ENCODE peak calls at places on chromosomes 1 and 21, in nine cellular contexts. Q, M, E, A, V, X, R, O and K are unnamed samples.

GRCh38 chr1:156815851-156816536 is 654 bp downstream of the SH2D2A start:
- DNase-seq in V (no peak), Q (no peak), E (peak; percentile 57), O (peak; percentile 52), R (no peak), X (no peak), M (no peak), A (no peak), K (no peak)

GRCh38 chr1:96865731-96866684 is 144.4 kb downstream of the PTBP2 start:
- DNase-seq in A (no peak), M (peak; percentile 27), X (no peak), R (peak; percentile 81), O (peak; percentile 82), E (no peak), Q (no peak), V (no peak), K (peak; percentile 97)

GRCh38 chr1:59738591-59739015 is 76.1 kb upstream of the HOOK1 start:
- DNase-seq in A (no peak), R (peak; percentile 12), M (peak; percentile 52), V (no peak), Q (no peak), X (no peak), O (no peak), E (no peak), K (peak; percentile 70)

GRCh38 chr1:93768380-93768863 is 86.8 kb upstream of the BCAR3 start:
- DNase-seq in Q (no peak), E (no peak), O (no peak), M (no peak), X (no peak), A (no peak), V (no peak), R (no peak), K (no peak)

GRCh38 chr21:35470522-35470921 is 421.4 kb upstream of the RUNX1 start:
- DNase-seq in A (no peak), Q (no peak), E (no peak), M (no peak), V (no peak), X (no peak), R (no peak), O (no peak), K (no peak)

GRCh38 chr1:39170731-39171375 is 33.6 kb upstream of the MACF1 start:
- DNase-seq in V (no peak), M (no peak), A (no peak), Q (no peak), X (no peak), R (no peak), O (no peak), E (no peak), K (no peak)

GRCh38 chr1:200378096-200378495 is 31.7 kb downstream of the ZNF281 start:
- DNase-seq in A (no peak), V (no peak), R (no peak), X (no peak), E (no peak), O (no peak), M (no peak), Q (no peak), K (no peak)

GRCh38 chr1:240575976-240576666 is 35.8 kb downstream of the GREM2 start:
- DNase-seq in X (no peak), O (no peak), M (no peak), R (no peak), A (no peak), V (no peak), E (no peak), Q (no peak), K (peak; percentile 66)

GRCh38 chr21:31493350-31493880 is 149.4 kb upstream of the TIAM1 start:
- DNase-seq in X (no peak), V (no peak), Q (no peak), M (no peak), O (no peak), A (no peak), R (no peak), E (no peak), K (no peak)

GRCh38 chr1:234763361-234763760 is 153.4 kb upstream of the IRF2BP2 start:
- DNase-seq in Q (no peak), E (no peak), V (peak; percentile 24), X (no peak), M (no peak), A (no peak), R (no peak), O (no peak), K (no peak)

GRCh38 chr1:159944623-159945455 is 574 bp downstream of the IGSF9 start:
- DNase-seq in V (no peak), M (no peak), X (no peak), R (no peak), O (no peak), A (no peak), Q (no peak), E (peak; percentile 41), K (no peak)

GRCh38 chr21:37684577-37684976 is 231.7 kb downstream of the KCNJ6 start:
- DNase-seq in M (no peak), O (no peak), X (no peak), A (no peak), V (no peak), E (no peak), Q (no peak), R (peak; percentile 21), K (no peak)

GRCh38 chr1:33147997-33148314 is 33.9 kb downstream of the TRIM62 start:
- DNase-seq in V (no peak), E (no peak), A (no peak), X (no peak), O (peak; percentile 45), Q (no peak), M (no peak), R (no peak), K (peak; percentile 48)

GRCh38 chr21:35587841-35588390 is 472.4 kb downstream of the SETD4 start:
- DNase-seq in O (no peak), M (no peak), Q (no peak), R (no peak), V (no peak), X (no peak), E (no peak), A (no peak), K (no peak)

GRCh38 chr1:161772397-161772796 is 6.3 kb downstream of the ATF6 start:
- DNase-seq in R (peak; percentile 73), E (no peak), A (no peak), X (no peak), M (no peak), O (no peak), V (no peak), Q (no peak), K (no peak)

GRCh38 chr1:22749919-22750670 is 39.5 kb downstream of the EPHB2 start:
- DNase-seq in Q (no peak), O (peak; percentile 89), A (no peak), E (peak; percentile 77), X (no peak), M (peak; percentile 72), R (peak; percentile 95), V (peak; percentile 75), K (peak; percentile 89)
- H3K4me1 ChIP-seq in Q (peaks cover 9% of the 10 kb centered on the region), O (peaks cover 56% of the 10 kb centered on the region), A (peaks cover 24% of the 10 kb centered on the region), E (peaks cover 6% of the 10 kb centered on the region), X (peaks cover 2% of the 10 kb centered on the region), M (peaks cover 18% of the 10 kb centered on the region), R (peaks cover 78% of the 10 kb centered on the region), V (peaks cover 14% of the 10 kb centered on the region), K (peaks cover 27% of the 10 kb centered on the region)

GRCh38 chr1:61080408-61081134 is 1.8 kb upstream of the NFIA start:
- DNase-seq in X (no peak), Q (no peak), M (no peak), O (no peak), A (no peak), V (no peak), E (no peak), R (peak; percentile 48), K (no peak)
- H3K4me3 ChIP-seq in X (peak overlapping the region; percentile 98), Q (no peak overlapping the region), M (no peak overlapping the region), O (peak overlapping the region; percentile 76), A (no peak overlapping the region), V (peak overlapping the region; percentile 89), E (peak overlapping the region; percentile 95), R (peak overlapping the region; percentile 86), K (peak overlapping the region; percentile 93)

GRCh38 chr1:27649306-27649635 is 14.3 kb upstream of the FGR start:
- DNase-seq in Q (no peak), E (no peak), V (no peak), O (no peak), M (no peak), X (no peak), A (peak; percentile 33), R (no peak), K (no peak)

GRCh38 chr1:27650146-27650526 is 15.2 kb upstream of the FGR start:
- DNase-seq in M (no peak), V (no peak), X (no peak), E (no peak), O (no peak), A (peak; percentile 22), Q (no peak), R (no peak), K (no peak)

GRCh38 chr1:27652505-27652904 is 17.5 kb upstream of the FGR start:
- DNase-seq in E (no peak), A (no peak), X (no peak), Q (no peak), V (no peak), M (no peak), R (no peak), O (no peak), K (no peak)

GRCh38 chr1:27648602-27649305 is 13.8 kb upstream of the FGR start:
- DNase-seq in A (peak; percentile 10), V (no peak), E (no peak), X (no peak), Q (no peak), M (no peak), R (no peak), O (no peak), K (peak; percentile 34)

DNA sequence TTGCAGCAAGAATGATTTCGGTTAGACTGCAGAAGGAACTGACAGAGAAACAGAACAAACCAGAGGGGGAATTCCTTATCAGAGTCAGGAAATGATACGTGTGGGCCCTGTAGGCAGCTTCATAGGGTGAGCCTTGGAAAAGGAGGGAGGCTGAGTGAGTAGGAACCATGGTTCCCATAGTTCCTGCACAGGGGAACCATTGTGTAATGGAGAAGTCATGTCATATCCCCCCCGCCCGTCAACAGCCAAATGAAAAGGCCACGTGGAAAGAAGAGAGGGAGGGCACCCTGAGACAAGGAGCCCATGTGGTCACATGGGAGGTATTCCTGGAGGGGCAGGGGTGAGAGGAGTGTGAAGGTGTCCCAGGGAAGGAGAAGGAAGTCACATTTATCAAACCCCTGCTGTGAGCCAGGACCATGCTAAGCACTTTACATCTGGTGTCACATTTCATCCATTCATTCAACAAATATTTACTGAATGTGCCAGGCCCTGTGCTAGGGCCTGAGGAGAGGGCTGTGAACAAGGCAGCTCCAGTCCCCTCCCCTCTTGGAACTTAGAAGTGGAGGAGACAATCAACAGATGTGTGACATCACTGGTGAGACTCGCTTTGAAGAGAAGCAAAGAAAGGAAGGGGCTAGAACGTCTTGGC is 15.7 kb upstream of the FGR start:
- DNase-seq in M (peak; percentile 42), Q (no peak), X (no peak), V (no peak), A (peak; percentile 5), O (peak; percentile 44), E (no peak), R (peak; percentile 31), K (peak; percentile 63)
- H3K4me1 ChIP-seq in M (peaks cover 4% of the 10 kb centered on the region), Q (no peaks in the 10 kb centered on the region), X (peaks cover 21% of the 10 kb centered on the region), V (peaks cover 22% of the 10 kb centered on the region), A (peaks cover 6% of the 10 kb centered on the region), O (peaks cover 8% of the 10 kb centered on the region), E (peaks cover 8% of the 10 kb centered on the region), R (no peaks in the 10 kb centered on the region), K (peaks cover 32% of the 10 kb centered on the region)

DNA sequence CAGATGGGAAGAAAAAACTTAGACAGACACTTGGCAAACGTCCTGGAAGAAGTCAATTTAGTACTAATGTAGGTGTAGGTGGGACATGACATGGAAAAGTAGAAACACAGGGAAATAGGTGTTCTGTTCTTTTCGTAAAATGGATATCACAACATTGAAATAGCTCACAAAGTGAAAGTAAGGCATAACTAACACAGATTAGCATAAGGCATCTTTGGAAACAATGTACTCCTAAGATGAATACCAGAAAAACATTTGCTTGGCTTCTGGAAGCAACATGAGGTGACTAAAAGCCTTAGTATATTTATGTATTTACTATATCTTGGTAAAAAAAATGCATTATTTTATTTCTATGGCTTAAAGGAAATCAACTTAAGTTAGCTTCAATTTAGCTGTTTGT is 61.6 kb downstream of the GORAB start:
- DNase-seq in Q (no peak), M (no peak), E (no peak), A (no peak), O (no peak), R (no peak), V (no peak), X (no peak), K (peak; percentile 44)
- H3K4me3 ChIP-seq in Q (no peak overlapping the region), M (no peak overlapping the region), E (peak overlapping the region; percentile 17), A (no peak overlapping the region), O (no peak overlapping the region), R (no peak overlapping the region), V (no peak overlapping the region), X (no peak overlapping the region), K (peak overlapping the region; percentile 77)